ENCODE peak calls at places on chromosome 11, in six cellular contexts. One of them, this sample, is unnamed.

GRCh38 chr11:89495951-89496350 is 4.8 kb upstream of the NOX4 start:
- DNase-seq in dorsolateral prefrontal cortex: no peak
- DNase-seq in activated gamma-delta T cell treated with anti-CD3 and anti-CD28 coated beads, Interleukin-2, amount 50 U/mL, for 16 hours: no peak
- DNase-seq in T47D: no peak
- DNase-seq in endothelial cell: no peak
- DNase-seq in stimulated activated CD4-positive, alpha-beta T cell treated with anti-CD3 and anti-CD28 coated beads, Interleukin-12 subunit alpha, Interleukin-12 subunit beta, amount 100 ng/mL, for 4 hours: no peak
- DNase-seq in this sample: no peak

GRCh38 chr11:57097149-57097548 is 84.6 kb upstream of the LRRC55 start:
- DNase-seq in activated gamma-delta T cell treated with anti-CD3 and anti-CD28 coated beads, Interleukin-2, amount 50 U/mL, for 16 hours: no peak
- DNase-seq in endothelial cell: no peak
- DNase-seq in T47D: no peak
- DNase-seq in dorsolateral prefrontal cortex: no peak
- DNase-seq in stimulated activated CD4-positive, alpha-beta T cell treated with anti-CD3 and anti-CD28 coated beads, Interleukin-12 subunit alpha, Interleukin-12 subunit beta, amount 100 ng/mL, for 4 hours: no peak
- DNase-seq in this sample: no peak

GRCh38 chr11:28420099-28420498 is 311.9 kb downstream of the METTL15 start:
- DNase-seq in stimulated activated CD4-positive, alpha-beta T cell treated with anti-CD3 and anti-CD28 coated beads, Interleukin-12 subunit alpha, Interleukin-12 subunit beta, amount 100 ng/mL, for 4 hours: no peak
- DNase-seq in dorsolateral prefrontal cortex: no peak
- DNase-seq in endothelial cell: no peak
- DNase-seq in T47D: no peak
- DNase-seq in activated gamma-delta T cell treated with anti-CD3 and anti-CD28 coated beads, Interleukin-2, amount 50 U/mL, for 16 hours: no peak
- DNase-seq in this sample: no peak

GRCh38 chr11:73308963-73309960 is 1.2 kb downstream of the ARHGEF17 start:
- DNase-seq in dorsolateral prefrontal cortex: no peak
- DNase-seq in endothelial cell: peak; percentile 81
- DNase-seq in activated gamma-delta T cell treated with anti-CD3 and anti-CD28 coated beads, Interleukin-2, amount 50 U/mL, for 16 hours: no peak
- DNase-seq in stimulated activated CD4-positive, alpha-beta T cell treated with anti-CD3 and anti-CD28 coated beads, Interleukin-12 subunit alpha, Interleukin-12 subunit beta, amount 100 ng/mL, for 4 hours: no peak
- DNase-seq in T47D: peak; percentile 97
- DNase-seq in this sample: peak; percentile 95

GRCh38 chr11:1054143-1055108 is 17.9 kb upstream of the MUC6 start:
- DNase-seq in activated gamma-delta T cell treated with anti-CD3 and anti-CD28 coated beads, Interleukin-2, amount 50 U/mL, for 16 hours: no peak
- DNase-seq in dorsolateral prefrontal cortex: no peak
- DNase-seq in endothelial cell: no peak
- DNase-seq in stimulated activated CD4-positive, alpha-beta T cell treated with anti-CD3 and anti-CD28 coated beads, Interleukin-12 subunit alpha, Interleukin-12 subunit beta, amount 100 ng/mL, for 4 hours: no peak
- DNase-seq in T47D: no peak
- DNase-seq in this sample: peak; percentile 11

GRCh38 chr11:34850339-34850738 is 65.8 kb downstream of the APIP start:
- DNase-seq in activated gamma-delta T cell treated with anti-CD3 and anti-CD28 coated beads, Interleukin-2, amount 50 U/mL, for 16 hours: no peak
- DNase-seq in endothelial cell: no peak
- DNase-seq in stimulated activated CD4-positive, alpha-beta T cell treated with anti-CD3 and anti-CD28 coated beads, Interleukin-12 subunit alpha, Interleukin-12 subunit beta, amount 100 ng/mL, for 4 hours: no peak
- DNase-seq in dorsolateral prefrontal cortex: no peak
- DNase-seq in T47D: no peak
- DNase-seq in this sample: no peak

GRCh38 chr11:66951135-66951534 is 7.0 kb downstream of the PC start:
- DNase-seq in T47D: no peak
- DNase-seq in dorsolateral prefrontal cortex: no peak
- DNase-seq in activated gamma-delta T cell treated with anti-CD3 and anti-CD28 coated beads, Interleukin-2, amount 50 U/mL, for 16 hours: no peak
- DNase-seq in stimulated activated CD4-positive, alpha-beta T cell treated with anti-CD3 and anti-CD28 coated beads, Interleukin-12 subunit alpha, Interleukin-12 subunit beta, amount 100 ng/mL, for 4 hours: no peak
- DNase-seq in endothelial cell: no peak
- DNase-seq in this sample: no peak

GRCh38 chr11:119832536-119832935 is 103.5 kb upstream of the NECTIN1 start:
- DNase-seq in dorsolateral prefrontal cortex: no peak
- DNase-seq in endothelial cell: no peak
- DNase-seq in stimulated activated CD4-positive, alpha-beta T cell treated with anti-CD3 and anti-CD28 coated beads, Interleukin-12 subunit alpha, Interleukin-12 subunit beta, amount 100 ng/mL, for 4 hours: no peak
- DNase-seq in T47D: peak; percentile 49
- DNase-seq in activated gamma-delta T cell treated with anti-CD3 and anti-CD28 coated beads, Interleukin-2, amount 50 U/mL, for 16 hours: no peak
- DNase-seq in this sample: no peak

GRCh38 chr11:77449060-77449521 is 24.8 kb downstream of the PAK1 start:
- DNase-seq in endothelial cell: no peak
- DNase-seq in dorsolateral prefrontal cortex: no peak
- DNase-seq in T47D: no peak
- DNase-seq in activated gamma-delta T cell treated with anti-CD3 and anti-CD28 coated beads, Interleukin-2, amount 50 U/mL, for 16 hours: no peak
- DNase-seq in stimulated activated CD4-positive, alpha-beta T cell treated with anti-CD3 and anti-CD28 coated beads, Interleukin-12 subunit alpha, Interleukin-12 subunit beta, amount 100 ng/mL, for 4 hours: no peak
- DNase-seq in this sample: no peak

GRCh38 chr11:124934862-124935547 is 842 bp downstream of the HEPACAM start:
- DNase-seq in dorsolateral prefrontal cortex: no peak
- DNase-seq in stimulated activated CD4-positive, alpha-beta T cell treated with anti-CD3 and anti-CD28 coated beads, Interleukin-12 subunit alpha, Interleukin-12 subunit beta, amount 100 ng/mL, for 4 hours: no peak
- DNase-seq in T47D: no peak
- DNase-seq in activated gamma-delta T cell treated with anti-CD3 and anti-CD28 coated beads, Interleukin-2, amount 50 U/mL, for 16 hours: no peak
- DNase-seq in endothelial cell: no peak
- DNase-seq in this sample: no peak

GRCh38 chr11:27471588-27472397 is 797 bp downstream of the LGR4 start:
- DNase-seq in T47D: no peak
- DNase-seq in activated gamma-delta T cell treated with anti-CD3 and anti-CD28 coated beads, Interleukin-2, amount 50 U/mL, for 16 hours: peak; percentile 5
- DNase-seq in dorsolateral prefrontal cortex: no peak
- DNase-seq in endothelial cell: peak; percentile 47
- DNase-seq in stimulated activated CD4-positive, alpha-beta T cell treated with anti-CD3 and anti-CD28 coated beads, Interleukin-12 subunit alpha, Interleukin-12 subunit beta, amount 100 ng/mL, for 4 hours: peak; percentile 13
- DNase-seq in this sample: peak; percentile 81

GRCh38 chr11:120771551-120772060 is 252.3 kb upstream of the TBCEL start:
- DNase-seq in T47D: no peak
- DNase-seq in stimulated activated CD4-positive, alpha-beta T cell treated with anti-CD3 and anti-CD28 coated beads, Interleukin-12 subunit alpha, Interleukin-12 subunit beta, amount 100 ng/mL, for 4 hours: no peak
- DNase-seq in endothelial cell: no peak
- DNase-seq in dorsolateral prefrontal cortex: no peak
- DNase-seq in activated gamma-delta T cell treated with anti-CD3 and anti-CD28 coated beads, Interleukin-2, amount 50 U/mL, for 16 hours: no peak
- DNase-seq in this sample: no peak

GRCh38 chr11:128484172-128484571 is 103.2 kb downstream of the ETS1 start:
- DNase-seq in endothelial cell: no peak
- DNase-seq in dorsolateral prefrontal cortex: no peak
- DNase-seq in activated gamma-delta T cell treated with anti-CD3 and anti-CD28 coated beads, Interleukin-2, amount 50 U/mL, for 16 hours: no peak
- DNase-seq in stimulated activated CD4-positive, alpha-beta T cell treated with anti-CD3 and anti-CD28 coated beads, Interleukin-12 subunit alpha, Interleukin-12 subunit beta, amount 100 ng/mL, for 4 hours: no peak
- DNase-seq in T47D: no peak
- DNase-seq in this sample: no peak

GRCh38 chr11:112161012-112161411 is 2.9 kb downstream of the IL18 start:
- DNase-seq in endothelial cell: no peak
- DNase-seq in activated gamma-delta T cell treated with anti-CD3 and anti-CD28 coated beads, Interleukin-2, amount 50 U/mL, for 16 hours: no peak
- DNase-seq in dorsolateral prefrontal cortex: no peak
- DNase-seq in T47D: no peak
- DNase-seq in stimulated activated CD4-positive, alpha-beta T cell treated with anti-CD3 and anti-CD28 coated beads, Interleukin-12 subunit alpha, Interleukin-12 subunit beta, amount 100 ng/mL, for 4 hours: no peak
- DNase-seq in this sample: no peak

GRCh38 chr11:134579709-134580634 is 167.9 kb upstream of the B3GAT1 start:
- DNase-seq in activated gamma-delta T cell treated with anti-CD3 and anti-CD28 coated beads, Interleukin-2, amount 50 U/mL, for 16 hours: no peak
- DNase-seq in T47D: no peak
- DNase-seq in dorsolateral prefrontal cortex: no peak
- DNase-seq in stimulated activated CD4-positive, alpha-beta T cell treated with anti-CD3 and anti-CD28 coated beads, Interleukin-12 subunit alpha, Interleukin-12 subunit beta, amount 100 ng/mL, for 4 hours: no peak
- DNase-seq in endothelial cell: no peak
- DNase-seq in this sample: no peak

GRCh38 chr11:72643547-72643946 is 30.7 kb downstream of the PDE2A start:
- DNase-seq in stimulated activated CD4-positive, alpha-beta T cell treated with anti-CD3 and anti-CD28 coated beads, Interleukin-12 subunit alpha, Interleukin-12 subunit beta, amount 100 ng/mL, for 4 hours: no peak
- DNase-seq in endothelial cell: no peak
- DNase-seq in T47D: no peak
- DNase-seq in dorsolateral prefrontal cortex: peak; percentile 64
- DNase-seq in activated gamma-delta T cell treated with anti-CD3 and anti-CD28 coated beads, Interleukin-2, amount 50 U/mL, for 16 hours: no peak
- DNase-seq in this sample: no peak

GRCh38 chr11:76810151-76810853 is 27.1 kb downstream of the TSKU start:
- DNase-seq in activated gamma-delta T cell treated with anti-CD3 and anti-CD28 coated beads, Interleukin-2, amount 50 U/mL, for 16 hours: no peak
- DNase-seq in stimulated activated CD4-positive, alpha-beta T cell treated with anti-CD3 and anti-CD28 coated beads, Interleukin-12 subunit alpha, Interleukin-12 subunit beta, amount 100 ng/mL, for 4 hours: peak; percentile 43
- DNase-seq in endothelial cell: peak; percentile 47
- DNase-seq in dorsolateral prefrontal cortex: peak; percentile 39
- DNase-seq in T47D: no peak
- DNase-seq in this sample: no peak

GRCh38 chr11:65558785-65559509 is 788 bp upstream of the LTBP3 start:
- DNase-seq in activated gamma-delta T cell treated with anti-CD3 and anti-CD28 coated beads, Interleukin-2, amount 50 U/mL, for 16 hours: no peak
- DNase-seq in endothelial cell: no peak
- DNase-seq in stimulated activated CD4-positive, alpha-beta T cell treated with anti-CD3 and anti-CD28 coated beads, Interleukin-12 subunit alpha, Interleukin-12 subunit beta, amount 100 ng/mL, for 4 hours: no peak
- DNase-seq in T47D: no peak
- DNase-seq in dorsolateral prefrontal cortex: peak; percentile 52
- DNase-seq in this sample: peak; percentile 94